ENCODE peak calls at places on chromosome 13, in five cellular contexts. T is upper lobe of left lung, P is HepG2, W is GM12878, R is K562. E is an unnamed sample.
A peak's percentile ranks its signal among the peaks of the same experiment; 100 is the strongest.

GRCh38 chr13:78431328-78431727 is 172.0 kb downstream of the POU4F1 start:
- ATAC-seq in P (no peak), W (no peak), T (no peak), R (no peak), E (no peak)

GRCh38 chr13:48828962-48829405 is 146.7 kb upstream of the FNDC3A start:
- ATAC-seq in T (no peak), R (no peak), P (no peak), W (no peak), E (no peak)

GRCh38 chr13:31444266-31444862 is 244.6 kb downstream of the B3GLCT start:
- ATAC-seq in P (no peak), W (no peak), T (no peak), R (no peak), E (peak; percentile 57)

GRCh38 chr13:30016398-30016797 is 166.0 kb upstream of the UBL3 start:
- ATAC-seq in W (no peak), R (no peak), T (no peak), P (no peak), E (peak; percentile 82)

GRCh38 chr13:109922518-109922917 is 136.1 kb upstream of the IRS2 start:
- ATAC-seq in W (no peak), P (no peak), R (no peak), T (no peak), E (no peak)

GRCh38 chr13:27601771-27602170 is 18.6 kb downstream of the LNX2 start:
- ATAC-seq in R (no peak), P (no peak), T (no peak), W (no peak), E (no peak)

GRCh38 chr13:109198585-109198984 is 569.2 kb downstream of the MYO16 start:
- ATAC-seq in W (no peak), P (no peak), R (no peak), T (no peak), E (no peak)

GRCh38 chr13:106186366-106187030 is 349.0 kb downstream of the EFNB2 start:
- ATAC-seq in W (no peak), T (no peak), R (no peak), P (no peak), E (no peak)

GRCh38 chr13:60410299-60410698 is 13.3 kb downstream of the TDRD3 start:
- ATAC-seq in P (no peak), T (no peak), R (peak; percentile 31), W (peak; percentile 63), E (no peak)

GRCh38 chr13:27296496-27296895 is 25.9 kb downstream of the RASL11A start:
- ATAC-seq in R (no peak), P (no peak), W (no peak), T (no peak), E (no peak)

GRCh38 chr13:46721054-46721453 is 75.9 kb downstream of the ESD start:
- ATAC-seq in W (peak; percentile 65), R (no peak), P (no peak), T (no peak), E (no peak)

GRCh38 chr13:44934724-44935123 is 54.5 kb downstream of the NUFIP1 start:
- ATAC-seq in W (peak; percentile 68), P (no peak), R (no peak), T (no peak), E (no peak)

GRCh38 chr13:50589651-50590054 is 253.8 kb downstream of the DLEU7 start:
- ATAC-seq in R (peak; percentile 33), T (peak; percentile 38), W (no peak), P (no peak), E (no peak)

GRCh38 chr13:103961129-103961528 is 894.9 kb upstream of the SLC10A2 start:
- ATAC-seq in T (no peak), W (no peak), P (no peak), R (no peak), E (no peak)

GRCh38 chr13:37869506-37869755 is 141 bp downstream of the TRPC4 start:
- ATAC-seq in W (no peak), P (peak; percentile 33), R (no peak), T (peak; percentile 53), E (no peak)

GRCh38 chr13:19632915-19633339 is 532 bp upstream of the MPHOSPH8 start:
- ATAC-seq in R (no peak), P (no peak), W (no peak), T (no peak), E (peak; percentile 61)

GRCh38 chr13:27482996-27483395 is 32.6 kb upstream of the MTIF3 start:
- ATAC-seq in T (no peak), W (peak; percentile 98), R (no peak), P (no peak), E (no peak)

DNA sequence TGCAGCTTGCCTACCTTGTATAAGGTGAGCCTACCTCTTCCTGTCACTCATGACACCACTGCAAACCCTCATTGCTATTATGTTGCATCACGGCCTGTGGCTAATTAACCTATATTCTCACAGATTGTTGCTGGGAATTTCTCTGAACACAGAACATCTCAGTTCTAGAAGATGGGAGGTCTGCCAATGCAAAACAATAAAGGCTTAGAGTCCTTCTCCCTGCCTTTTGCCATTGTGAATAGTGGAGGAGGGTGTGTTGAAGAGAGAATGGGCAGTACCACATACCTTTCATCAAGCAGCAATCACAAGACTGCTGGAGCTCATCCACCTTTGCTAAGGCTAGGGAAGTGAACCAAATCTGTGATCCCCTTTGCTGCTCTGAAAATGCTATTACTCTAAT is 34.4 kb downstream of the WDFY2 start:
- ATAC-seq in W (no peak), T (no peak), R (no peak), P (no peak), E (no peak)
- H3K36me3 ChIP-seq in W (no peaks in the 10 kb centered on the region), T (no peaks in the 10 kb centered on the region), R (no peaks in the 10 kb centered on the region), P (peaks cover 4% of the 10 kb centered on the region), E (no peaks in the 10 kb centered on the region)

GRCh38 chr13:23380534-23380933 is 53.0 kb downstream of the SACS start:
- ATAC-seq in R (no peak), P (no peak), W (no peak), T (no peak), E (no peak)

GRCh38 chr13:23378009-23378632 is 55.4 kb downstream of the SACS start:
- ATAC-seq in T (no peak), R (no peak), W (peak; percentile 30), P (no peak), E (no peak)

GRCh38 chr13:23377603-23378002 is 55.9 kb downstream of the SACS start:
- ATAC-seq in T (no peak), R (no peak), W (no peak), P (no peak), E (no peak)

GRCh38 chr13:23372264-23372905 is 61.1 kb downstream of the SACS start:
- ATAC-seq in R (no peak), W (peak; percentile 34), T (no peak), P (no peak), E (no peak)

GRCh38 chr13:23375007-23375971 is 58.2 kb downstream of the SACS start:
- ATAC-seq in R (peak; percentile 97), W (peak; percentile 91), T (peak; percentile 99), P (peak; percentile 97), E (peak; percentile 96)
- TF ChIP-seq CTCF in R (no peak), W (no peak), T (no peak), P (no peak), E (peak; percentile 34)

GRCh38 chr13:73040968-73041580 is 17.7 kb upstream of the KLF5 start:
- ATAC-seq in P (peak; percentile 39), W (no peak), T (no peak), R (no peak), E (no peak)
- TF ChIP-seq EP300 in P (no peak), W (no peak), T (no peak), R (no peak), E (no peak)

DNA sequence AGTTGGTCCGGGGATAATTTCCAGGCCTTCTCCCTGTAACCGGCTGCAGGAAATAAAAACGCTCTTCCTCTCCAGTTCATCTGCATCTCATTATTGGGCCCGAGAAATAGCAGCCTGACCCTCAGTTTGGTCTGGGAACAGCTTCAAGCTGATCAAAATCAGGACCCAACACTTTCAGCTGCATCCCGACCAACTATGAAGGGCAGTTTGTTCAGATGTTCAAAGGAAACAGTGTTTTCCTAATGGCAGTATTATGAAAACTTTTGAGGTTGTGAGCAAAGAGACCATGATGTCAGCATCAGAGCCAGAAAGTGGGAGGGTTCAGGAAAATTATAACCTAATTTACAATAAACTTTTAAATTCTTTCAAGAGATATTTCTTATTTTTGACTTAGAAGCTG is 35.7 kb downstream of the STK24 start:
- ATAC-seq in P (no peak), R (no peak), W (no peak), T (no peak), E (no peak)
- H3K36me3 ChIP-seq in P (peaks cover 8% of the 10 kb centered on the region), R (peaks cover 8% of the 10 kb centered on the region), W (peaks cover 6% of the 10 kb centered on the region), T (no peaks in the 10 kb centered on the region), E (no peaks in the 10 kb centered on the region)

GRCh38 chr13:75679459-75679858 is 43.3 kb downstream of the LMO7 start:
- ATAC-seq in T (no peak), W (no peak), R (no peak), P (peak; percentile 92), E (no peak)

GRCh38 chr13:75687145-75687763 is 51.1 kb downstream of the LMO7 start:
- ATAC-seq in P (peak; percentile 89), R (peak; percentile 64), T (no peak), W (peak; percentile 60), E (no peak)

GRCh38 chr13:75689686-75690085 is 53.6 kb downstream of the LMO7 start:
- ATAC-seq in T (no peak), P (no peak), R (no peak), W (no peak), E (no peak)

GRCh38 chr13:75691183-75691582 is 55.1 kb downstream of the LMO7 start:
- ATAC-seq in W (no peak), R (no peak), P (no peak), T (no peak), E (no peak)

DNA sequence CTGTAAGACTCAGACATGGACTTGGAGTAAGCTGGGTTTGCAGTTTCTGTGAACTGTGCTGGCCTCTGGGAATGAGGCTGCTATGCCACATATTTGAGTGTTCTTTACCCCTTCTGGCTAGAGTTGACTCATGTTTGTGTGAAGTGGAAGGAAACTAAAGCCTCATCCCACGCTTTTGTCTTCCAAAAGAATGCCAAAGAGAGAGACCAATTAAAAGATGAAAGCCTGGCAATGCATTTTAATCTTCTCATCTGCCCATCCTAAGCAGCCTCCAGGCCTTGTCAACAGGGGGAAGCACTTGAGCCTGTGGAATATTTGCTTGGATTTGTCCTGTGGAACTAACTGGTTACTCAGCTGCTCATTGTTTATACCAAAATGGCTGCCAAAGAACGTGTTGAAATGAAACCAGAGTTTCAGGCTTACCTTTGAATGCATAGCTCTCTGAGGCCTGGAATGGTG is 49.1 kb downstream of the LMO7 start:
- ATAC-seq in R (no peak), P (peak; percentile 79), T (no peak), W (no peak), E (no peak)
- TF ChIP-seq CTCF in R (no peak), P (no peak), T (no peak), W (no peak), E (no peak)

DNA sequence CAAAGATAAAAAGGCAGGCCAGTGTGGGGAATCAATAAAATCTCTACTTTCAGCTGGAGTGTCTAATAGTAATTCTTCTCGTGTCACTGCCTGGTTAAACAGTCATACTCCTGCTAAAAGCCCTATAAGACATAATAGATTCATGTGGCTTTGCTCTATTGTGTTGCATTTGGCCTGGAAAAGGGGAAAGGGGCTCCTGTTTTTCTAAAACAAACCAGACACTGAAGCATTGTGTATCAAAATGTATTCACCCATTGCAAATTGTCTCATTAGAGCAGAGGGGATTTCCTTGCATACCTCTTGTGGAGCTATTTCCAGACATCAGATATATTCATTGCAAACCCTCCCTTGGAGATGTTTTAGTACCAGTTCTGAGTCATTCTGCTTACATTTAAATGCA is 83.5 kb upstream of the PCDH8 start:
- ATAC-seq in T (no peak), R (no peak), W (no peak), P (no peak), E (no peak)
- TF ChIP-seq EP300 in T (no peak), R (no peak), W (no peak), P (no peak), E (no peak)